ENCODE peak calls at places on chromosome 19, in ten cellular contexts. H is effector memory CD4-positive, alpha-beta T cell; R is HCT116; W is psoas muscle; I is tibial nerve; S is Peyer's patch; O is left ventricle myocardium inferior; Z is MM.1S; G is left lung; L is GM23248. N is an unnamed sample. For H3K4me1, the result is how much of the 10 kb centered on the place peaks cover.

GRCh38 chr19:13110099-13110610 is 6.4 kb downstream of the TRMT1 start:
- DNase-seq in I (no peak), H (no peak), R (no peak), L (no peak), S (no peak), W (no peak), G (no peak), O (no peak), Z (no peak), N (no peak)

GRCh38 chr19:53991224-53992113 is at the start of gene CACNG6:
- DNase-seq in R (no peak), O (no peak), L (peak), H (no peak), I (no peak), Z (no peak), S (no peak), W (peak), G (peak), N (peak)

GRCh38 chr19:14182481-14182880 is 23.5 kb downstream of the ADGRL1 start:
- DNase-seq in I (no peak), Z (no peak), L (no peak), G (no peak), O (no peak), S (no peak), R (no peak), H (no peak), W (no peak), N (no peak)

GRCh38 chr19:45848922-45849321 is 14.0 kb downstream of the SYMPK start:
- DNase-seq in W (no peak), S (no peak), O (no peak), I (no peak), Z (no peak), R (no peak), L (peak), G (no peak), H (no peak), N (no peak)

GRCh38 chr19:54229146-54229545 is 6.3 kb upstream of the LILRB3 start:
- DNase-seq in R (no peak), Z (no peak), S (no peak), W (no peak), G (no peak), I (no peak), L (no peak), H (no peak), O (no peak), N (no peak)

GRCh38 chr19:55149078-55150003 is at the start of gene TNNT1:
- DNase-seq in W (peak), R (no peak), L (peak), O (peak), I (no peak), G (no peak), S (no peak), Z (no peak), H (no peak), N (no peak)

GRCh38 chr19:46303702-46304397 is 7.0 kb downstream of the HIF3A start:
- DNase-seq in L (peak), Z (no peak), O (peak), H (no peak), G (peak), S (peak), R (peak), I (no peak), W (peak), N (peak)

GRCh38 chr19:5154129-5154798 is 185.4 kb downstream of the KDM4B start:
- DNase-seq in R (no peak), H (no peak), S (peak), L (peak), I (no peak), G (peak), Z (peak), O (no peak), W (no peak), N (peak)

GRCh38 chr19:3323704-3324103 is 42.7 kb upstream of the NFIC start:
- DNase-seq in H (no peak), L (no peak), G (no peak), Z (no peak), R (no peak), S (no peak), I (no peak), W (no peak), O (no peak), N (no peak)

GRCh38 chr19:13366529-13367143 is 139.6 kb downstream of the CACNA1A start:
- DNase-seq in H (no peak), I (no peak), G (no peak), Z (peak), L (peak), O (no peak), W (no peak), S (no peak), R (peak), N (no peak)

GRCh38 chr19:35673121-35673804 is 6.9 kb downstream of the UPK1A start:
- DNase-seq in O (peak), L (peak), Z (peak), I (no peak), W (peak), R (peak), S (no peak), G (peak), H (peak), N (peak)

GRCh38 chr19:56403261-56403660 is 871 bp upstream of the ZNF583 start:
- DNase-seq in O (no peak), L (peak), Z (peak), R (no peak), H (no peak), W (no peak), S (no peak), G (no peak), I (no peak), N (no peak)

GRCh38 chr19:48489608-48490216 is 20.5 kb downstream of the CYTH2 start:
- DNase-seq in G (peak), I (peak), O (peak), H (peak), W (peak), Z (peak), S (peak), L (peak), R (peak), N (peak)

GRCh38 chr19:37979547-37980082 is 72.6 kb downstream of the SIPA1L3 start:
- DNase-seq in S (no peak), H (no peak), R (no peak), I (no peak), G (no peak), W (no peak), L (no peak), Z (no peak), O (no peak), N (no peak)

GRCh38 chr19:5046339-5047039 is 77.6 kb downstream of the KDM4B start:
- DNase-seq in I (no peak), L (peak), S (peak), G (peak), O (no peak), Z (no peak), W (peak), H (no peak), R (no peak), N (no peak)

GRCh38 chr19:17391371-17392151 is 2.4 kb downstream of the CCDC194 start:
- DNase-seq in W (no peak), I (no peak), G (no peak), H (no peak), R (no peak), S (no peak), O (no peak), L (no peak), Z (peak), N (no peak)

GRCh38 chr19:10112037-10112751 is 701 bp downstream of the P2RY11 start:
- DNase-seq in R (no peak), I (no peak), O (no peak), Z (peak), L (peak), G (peak), W (no peak), H (peak), S (no peak), N (no peak)

GRCh38 chr19:6761053-6761676 is 6.1 kb downstream of the SH2D3A start:
- DNase-seq in G (peak), I (no peak), O (no peak), W (no peak), H (no peak), S (no peak), R (no peak), L (peak), Z (peak), N (no peak)

GRCh38 chr19:6423499-6424189 is 967 bp downstream of the KHSRP start:
- DNase-seq in G (peak), L (peak), I (no peak), S (peak), H (no peak), O (no peak), R (no peak), Z (peak), W (no peak), N (no peak)

DNA sequence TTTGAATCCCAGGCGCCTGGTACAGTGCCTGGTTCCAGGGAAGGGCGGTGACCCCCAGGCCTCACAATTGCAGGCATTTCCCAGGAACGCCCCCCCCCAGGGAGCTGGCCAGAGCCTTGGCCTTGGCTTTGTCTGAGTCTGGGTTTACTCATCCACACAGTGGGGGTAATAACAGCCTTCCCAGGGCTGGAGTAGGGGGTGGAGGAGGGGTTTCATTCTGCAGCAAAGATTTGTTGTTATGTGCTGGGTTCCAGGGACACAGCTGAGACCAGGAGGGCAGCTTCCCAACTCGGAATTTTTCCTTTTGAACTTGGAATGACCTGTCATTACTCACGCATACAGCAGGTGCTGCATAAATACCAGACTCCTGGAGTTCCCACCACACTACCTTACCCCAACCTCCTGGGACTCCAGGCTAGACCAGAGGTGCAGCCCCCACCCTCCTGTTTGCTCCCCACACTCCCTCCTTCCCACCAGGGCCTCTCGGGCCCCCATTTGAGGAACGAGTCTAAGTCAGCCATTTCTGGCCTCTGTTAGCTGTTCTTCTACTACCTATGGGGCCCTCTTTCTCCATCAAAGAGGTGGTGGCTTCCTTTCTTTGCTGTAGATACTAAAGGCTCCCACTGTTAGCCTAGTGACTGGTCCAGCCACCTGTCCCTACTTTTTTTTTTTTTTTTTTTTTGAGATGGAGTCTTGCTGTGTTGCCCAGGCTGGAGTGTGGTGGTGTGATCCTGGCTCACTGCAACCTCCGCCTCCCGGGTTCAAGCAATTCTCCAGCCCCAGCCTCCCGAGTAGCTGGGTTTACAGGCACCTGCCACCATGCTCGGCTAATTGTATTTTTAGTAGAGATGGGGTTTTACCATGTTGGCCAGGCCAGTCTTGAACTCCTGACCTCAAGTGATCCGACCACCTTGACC is 1.6 kb upstream of the ADAMTS10 start:
- DNase-seq in L (peak), I (no peak), S (no peak), O (peak), R (no peak), H (no peak), Z (no peak), G (no peak), W (peak), N (no peak)
- H3K4me1 ChIP-seq in L (under half), I (under half), S (under half), O (under half), R (under half), H (under half), Z (under half), G (under half), W (under half), N (under half)

GRCh38 chr19:42250249-42250665 is 4.7 kb downstream of the ERF start:
- DNase-seq in I (no peak), G (no peak), W (no peak), S (no peak), H (no peak), Z (no peak), O (no peak), R (no peak), L (peak), N (no peak)
- H3K4me3 ChIP-seq in I (no peak), G (peak), W (peak), S (peak), H (no peak), Z (no peak), O (peak), R (no peak), L (peak), N (no peak)

DNA sequence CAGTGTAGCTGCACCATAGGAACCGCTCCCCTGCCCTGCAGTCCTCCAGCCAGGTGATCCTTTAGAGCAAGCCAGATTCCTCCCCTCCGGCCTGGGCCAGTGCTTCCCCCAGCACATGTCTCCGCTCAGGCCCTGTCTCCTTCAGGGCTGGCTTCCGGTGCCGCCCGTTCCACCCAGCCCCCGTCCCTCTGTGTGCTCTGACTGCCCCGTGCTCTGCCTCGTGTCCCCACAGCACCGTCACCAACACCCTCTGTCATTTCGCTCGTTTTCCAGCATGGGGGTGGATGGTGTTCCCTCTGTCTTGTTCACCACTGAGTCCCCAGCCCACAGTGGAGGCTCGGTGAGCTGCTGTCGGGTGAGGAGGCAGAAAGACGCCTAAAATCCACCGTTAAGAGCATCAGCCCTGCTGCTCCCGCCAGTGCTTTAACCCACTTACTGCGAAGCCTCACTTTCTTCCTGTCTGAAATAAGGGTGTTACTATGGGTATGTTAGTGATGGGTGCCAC is 54.5 kb downstream of the TSSK6 start:
- DNase-seq in L (peak), H (peak), W (peak), S (no peak), O (peak), G (peak), R (no peak), Z (no peak), I (peak), N (peak)
- H3K4me1 ChIP-seq in L (half or more), H (half or more), W (half or more), S (under half), O (half or more), G (half or more), R (under half), Z (under half), I (half or more), N (under half)

DNA sequence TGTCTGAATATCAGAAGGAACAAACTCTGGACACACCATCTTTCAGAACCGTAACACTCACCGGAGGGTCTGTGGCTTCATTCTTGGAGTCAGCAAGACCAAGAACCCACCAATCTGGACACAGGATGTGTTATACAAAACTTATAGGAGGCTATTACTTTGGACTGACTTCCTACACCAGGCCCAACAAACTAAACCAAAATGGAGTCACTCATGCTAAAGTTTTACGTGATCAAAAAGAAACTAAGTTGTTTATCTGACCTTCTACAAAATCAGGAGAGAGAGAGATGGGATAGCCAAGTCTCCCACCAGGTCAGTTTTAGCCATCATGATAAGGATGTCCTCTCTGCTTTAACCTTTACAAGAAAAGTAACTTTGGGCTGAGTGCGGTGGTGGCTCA is 3.2 kb upstream of the RAB11B start:
- DNase-seq in W (no peak), R (no peak), S (no peak), L (no peak), O (no peak), H (no peak), I (no peak), G (no peak), Z (no peak), N (no peak)
- H3K4me3 ChIP-seq in W (no peak), R (no peak), S (no peak), L (no peak), O (no peak), H (no peak), I (no peak), G (no peak), Z (no peak), N (no peak)

DNA sequence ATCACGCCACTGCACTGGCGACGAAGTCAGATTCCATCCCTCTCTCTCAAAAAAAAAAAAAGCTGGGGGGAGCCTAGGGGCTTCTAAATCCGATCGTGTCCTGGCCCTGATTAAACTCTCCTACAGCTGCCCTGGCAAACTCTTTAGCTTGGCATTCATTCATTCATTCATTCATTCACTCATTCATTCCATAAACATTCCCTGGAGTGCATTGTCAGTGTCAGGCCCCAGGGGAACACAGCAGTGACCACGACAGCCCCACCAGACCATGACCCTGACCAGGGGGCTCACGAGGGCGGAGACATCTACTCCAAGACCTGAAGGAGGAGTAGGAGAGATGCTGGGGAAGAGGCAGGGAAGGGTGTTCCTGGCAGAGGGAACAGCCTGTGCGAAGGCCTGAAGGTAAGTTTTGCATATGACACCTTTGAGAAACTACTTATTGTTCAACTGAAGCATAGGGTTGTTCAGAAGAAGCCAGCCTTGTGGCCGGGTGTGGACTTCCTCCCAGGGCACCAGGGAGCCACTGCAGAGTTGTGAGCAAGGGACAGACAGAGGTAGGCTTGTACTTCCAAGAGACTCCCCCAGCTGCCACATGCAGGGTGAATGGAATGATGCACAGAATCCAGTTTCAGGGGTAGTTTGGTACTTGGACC is 24.5 kb downstream of the CEACAM16 start:
- DNase-seq in L (no peak), S (no peak), H (no peak), R (no peak), Z (no peak), I (no peak), W (no peak), G (no peak), O (no peak), N (no peak)
- H3K4me1 ChIP-seq in L (under half), S (under half), H (under half), R (under half), Z (under half), I (under half), W (under half), G (half or more), O (half or more), N (under half)

DNA sequence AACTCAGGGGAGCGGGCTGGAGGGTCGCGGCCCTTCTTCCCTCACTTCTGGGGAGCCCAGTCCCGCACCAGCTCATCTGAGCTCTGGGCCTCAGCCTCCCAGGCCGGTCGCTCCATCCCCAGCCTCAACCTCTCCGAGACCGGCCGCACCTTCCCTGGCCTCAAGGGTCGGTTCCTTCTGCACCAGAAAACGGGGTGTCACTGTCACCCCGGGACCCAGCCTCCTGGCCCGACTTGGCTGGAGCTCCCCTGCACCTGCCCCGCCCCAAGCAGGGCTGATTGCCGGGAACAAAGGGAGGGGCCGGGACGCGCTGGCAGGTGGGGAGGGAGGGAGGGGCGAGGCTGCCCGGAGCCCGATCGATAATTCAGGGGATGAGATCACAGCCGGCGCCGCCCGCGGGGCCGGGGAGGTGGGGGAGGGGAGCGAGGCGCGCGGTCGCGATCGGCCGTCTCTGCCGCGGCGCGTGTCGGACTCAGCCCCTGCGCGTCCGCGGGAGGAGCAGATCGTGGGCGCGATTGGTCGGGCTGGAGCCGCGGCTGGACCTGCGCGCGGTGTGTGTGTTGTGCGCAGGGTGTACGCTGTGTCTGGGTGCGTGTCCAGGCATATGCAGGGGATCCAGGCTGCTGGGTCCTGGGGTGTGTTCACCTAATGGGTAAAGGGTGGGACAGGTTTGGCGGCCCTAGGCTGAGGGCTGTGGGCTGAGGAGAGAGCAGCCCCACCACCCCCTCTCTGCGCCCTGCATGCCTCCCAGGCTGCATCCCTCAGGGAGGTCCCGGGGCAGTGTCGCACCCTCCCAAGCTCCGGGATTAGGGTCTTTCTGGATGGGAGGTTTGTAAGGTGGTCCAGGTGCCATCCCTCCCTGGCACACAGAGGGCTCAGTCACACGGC is 1.1 kb upstream of the SHC2 start:
- DNase-seq in S (peak), Z (no peak), L (peak), I (no peak), H (no peak), W (no peak), O (peak), R (no peak), G (peak), N (peak)
- H3K4me3 ChIP-seq in S (peak), Z (no peak), L (no peak), I (peak), H (peak), W (peak), O (peak), R (peak), G (peak), N (peak)